ENCODE peak calls at places on chromosomes 11 and 22, in ten cellular contexts. V, O, B, Q, D, L, Z, K, G and U are unnamed samples.

GRCh38 chr22:44181033-44181911 is 547 bp downstream of the PARVG start:
- DNase-seq in D (peak; percentile 52), O (no peak), V (no peak), Q (no peak), B (peak; percentile 85), Z (no peak), G (no peak), K (peak; percentile 79), L (peak; percentile 83), U (no peak)

GRCh38 chr11:112834277-112834755 is 126.9 kb upstream of the NCAM1 start:
- DNase-seq in L (no peak), Z (no peak), K (peak; percentile 53), B (no peak), Q (no peak), G (no peak), V (no peak), D (no peak), O (peak; percentile 93), U (peak; percentile 61)

GRCh38 chr22:22674473-22674872 is 30.1 kb downstream of the GGTLC2 start:
- DNase-seq in L (no peak), Z (no peak), Q (no peak), B (no peak), G (no peak), V (no peak), K (no peak), O (no peak), D (no peak), U (no peak)

GRCh38 chr11:80872116-80872728 is 1431.4 kb upstream of the TENM4 start:
- DNase-seq in Z (no peak), B (no peak), O (no peak), K (no peak), Q (no peak), G (no peak), V (no peak), D (no peak), L (no peak), U (no peak)

GRCh38 chr11:119363874-119364590 is 17.5 kb downstream of the USP2 start:
- DNase-seq in Z (no peak), V (peak; percentile 74), G (no peak), L (no peak), B (peak; percentile 65), K (no peak), Q (peak; percentile 53), D (peak; percentile 82), O (peak; percentile 81), U (peak; percentile 73)

GRCh38 chr22:48089601-48090331 is 1327.3 kb downstream of the TBC1D22A start:
- DNase-seq in D (peak; percentile 39), K (peak; percentile 57), Z (no peak), Q (peak; percentile 86), V (peak; percentile 77), G (no peak), L (no peak), B (no peak), O (peak; percentile 86), U (peak; percentile 61)

GRCh38 chr22:17596226-17596625 is 32.3 kb downstream of the ATP6V1E1 start:
- DNase-seq in G (no peak), O (peak; percentile 38), V (peak; percentile 41), K (no peak), B (no peak), Q (no peak), L (no peak), D (no peak), Z (no peak), U (no peak)

GRCh38 chr11:58573451-58574104 is 2.1 kb downstream of the LPXN start:
- DNase-seq in L (peak; percentile 68), Z (peak; percentile 21), B (peak; percentile 64), G (peak; percentile 91), V (peak; percentile 83), D (no peak), Q (peak; percentile 69), O (peak; percentile 83), K (peak; percentile 77), U (peak; percentile 67)

GRCh38 chr22:22380098-22381030 is 128.2 kb downstream of the ZNF280B start:
- DNase-seq in K (no peak), O (no peak), L (no peak), G (no peak), Q (no peak), B (no peak), V (no peak), D (no peak), Z (no peak), U (no peak)

GRCh38 chr11:65432686-65433582 is 10.3 kb downstream of the NEAT1 start:
- DNase-seq in G (peak; percentile 27), K (no peak), Q (peak; percentile 9), V (no peak), D (no peak), B (peak; percentile 30), L (no peak), Z (no peak), O (no peak), U (no peak)

GRCh38 chr22:37569009-37569920 is 9.0 kb downstream of the CDC42EP1 start:
- DNase-seq in K (no peak), O (no peak), Q (no peak), Z (no peak), L (no peak), G (no peak), D (peak; percentile 87), V (no peak), B (no peak), U (no peak)

GRCh38 chr22:33652596-33652995 is 267.7 kb downstream of the LARGE1 start:
- DNase-seq in V (no peak), L (no peak), O (no peak), Q (no peak), G (peak; percentile 38), B (no peak), Z (no peak), K (no peak), D (no peak), U (no peak)

GRCh38 chr11:98107736-98108135 is 913.0 kb upstream of the CNTN5 start:
- DNase-seq in Z (no peak), B (no peak), G (no peak), K (no peak), O (no peak), V (no peak), L (no peak), D (no peak), Q (no peak), U (no peak)

GRCh38 chr11:76551400-76551799 is 106.6 kb downstream of the EMSY start:
- DNase-seq in L (no peak), G (no peak), B (no peak), D (no peak), Q (no peak), V (no peak), K (no peak), O (no peak), Z (no peak), U (no peak)

GRCh38 chr22:38981005-38981658 is 1.0 kb upstream of the APOBEC3B start:
- DNase-seq in D (no peak), K (peak; percentile 24), L (no peak), B (no peak), Z (no peak), G (peak; percentile 63), V (no peak), O (no peak), Q (peak; percentile 55), U (peak; percentile 48)

GRCh38 chr22:26580240-26580962 is 9.5 kb downstream of the TPST2 start:
- DNase-seq in K (no peak), Q (no peak), D (no peak), O (no peak), B (no peak), L (no peak), Z (no peak), G (no peak), V (no peak), U (no peak)
- H3K27ac ChIP-seq in K (no peak overlapping the region), Q (no peak overlapping the region), D (no peak overlapping the region), O (no peak overlapping the region), B (peak overlapping the region; percentile 7), L (peak overlapping the region; percentile 22), Z (no peak overlapping the region), G (no peak overlapping the region), V (no peak overlapping the region), U (no peak overlapping the region)

GRCh38 chr22:42268852-42269406 is 1.5 kb downstream of the TCF20 start:
- DNase-seq in B (no peak), Q (no peak), V (no peak), L (no peak), O (no peak), Z (no peak), G (no peak), D (no peak), K (no peak), U (no peak)
- H3K27ac ChIP-seq in B (peak overlapping the region; percentile 80), Q (peak overlapping the region; percentile 84), V (peak overlapping the region; percentile 77), L (peak overlapping the region; percentile 73), O (no peak overlapping the region), Z (no peak overlapping the region), G (peak overlapping the region; percentile 78), D (peak overlapping the region; percentile 84), K (no peak overlapping the region), U (no peak overlapping the region)

DNA sequence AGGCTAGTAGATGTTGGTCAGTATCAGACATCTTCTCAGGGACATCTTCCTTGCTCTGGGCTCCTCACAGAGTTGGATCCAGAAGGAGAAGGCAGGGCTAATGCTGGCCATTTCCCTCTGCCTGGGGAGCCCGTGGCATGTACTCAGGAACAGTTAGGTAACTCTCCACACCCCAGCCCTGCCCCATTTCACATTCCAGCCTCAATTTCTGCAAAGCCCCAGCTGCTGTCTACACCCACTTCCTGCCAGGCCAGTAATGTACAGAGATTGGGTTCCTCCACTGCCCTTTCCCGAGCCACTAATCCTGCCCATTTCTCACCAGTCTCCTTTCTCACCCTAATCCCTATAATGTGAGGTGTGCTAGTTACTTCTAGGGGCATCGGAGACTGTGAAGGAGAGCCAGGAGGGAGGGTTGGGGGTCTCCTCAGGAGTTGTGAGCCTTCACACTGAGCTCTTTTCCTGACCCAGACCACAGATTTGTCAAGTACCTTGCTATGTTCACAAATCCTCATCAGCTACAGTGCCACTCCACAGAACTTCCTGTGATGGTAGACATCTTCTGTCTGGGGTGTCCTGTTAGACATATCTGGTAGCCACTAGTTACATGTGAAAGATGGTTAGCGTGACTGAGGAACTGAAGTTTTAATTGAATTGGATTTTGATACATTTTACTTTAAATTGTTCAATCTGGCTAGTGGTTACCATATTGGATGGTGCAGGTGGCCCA is 1.3 kb upstream of the SEC14L3 start:
- DNase-seq in Q (no peak), G (peak; percentile 21), D (no peak), V (no peak), O (no peak), B (no peak), K (no peak), L (no peak), Z (no peak), U (no peak)
- H3K27ac ChIP-seq in Q (no peak overlapping the region), G (no peak overlapping the region), D (no peak overlapping the region), V (no peak overlapping the region), O (no peak overlapping the region), B (no peak overlapping the region), K (no peak overlapping the region), L (no peak overlapping the region), Z (no peak overlapping the region), U (no peak overlapping the region)

GRCh38 chr11:36033082-36033751 is 89.4 kb downstream of the LDLRAD3 start:
- DNase-seq in L (no peak), D (no peak), K (no peak), Q (no peak), O (no peak), G (no peak), V (no peak), Z (no peak), B (no peak), U (no peak)
- H3K27ac ChIP-seq in L (no peak overlapping the region), D (no peak overlapping the region), K (no peak overlapping the region), Q (no peak overlapping the region), O (no peak overlapping the region), G (no peak overlapping the region), V (no peak overlapping the region), Z (peak overlapping the region; percentile 25), B (no peak overlapping the region), U (no peak overlapping the region)

DNA sequence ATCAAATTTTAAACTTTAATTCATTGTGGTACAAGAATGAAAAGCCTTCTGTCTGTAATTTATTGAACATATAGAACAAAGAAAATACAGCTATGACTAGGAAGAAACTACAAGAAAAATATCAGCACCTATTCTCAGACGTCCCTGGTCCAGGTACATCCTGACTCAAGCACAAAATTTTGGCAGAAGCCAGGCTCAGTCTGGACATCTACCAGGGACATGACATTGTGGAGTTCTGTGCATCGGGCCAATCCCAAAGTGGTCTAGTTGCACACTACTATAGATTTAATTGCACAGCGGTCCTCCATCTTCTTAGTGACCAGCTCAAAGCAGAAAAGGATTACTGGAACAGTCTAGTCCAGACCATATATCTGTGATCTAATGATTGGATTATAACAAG is 15.7 kb upstream of the CD59 start:
- DNase-seq in L (no peak), Q (no peak), K (no peak), O (no peak), B (no peak), V (no peak), D (no peak), G (no peak), Z (no peak), U (no peak)
- H3K27ac ChIP-seq in L (no peak overlapping the region), Q (no peak overlapping the region), K (no peak overlapping the region), O (no peak overlapping the region), B (no peak overlapping the region), V (no peak overlapping the region), D (no peak overlapping the region), G (no peak overlapping the region), Z (no peak overlapping the region), U (peak overlapping the region; percentile 80)